ENCODE peak calls at places on chromosomes 16 and 17, in eight cellular contexts. G, J, N, H, F, L, X and C are unnamed samples.

GRCh38 chr17:60664022-60664421 is 13.6 kb upstream of the BCAS3 start:
- DNase-seq in G (no peak), J (peak; percentile 21), N (no peak), H (no peak), F (no peak), L (no peak), X (peak; percentile 49), C (no peak)

GRCh38 chr17:9307313-9307998 is 268.2 kb downstream of the STX8 start:
- DNase-seq in G (no peak), J (peak; percentile 28), N (no peak), H (no peak), F (no peak), L (no peak), X (no peak), C (no peak)

GRCh38 chr17:41334385-41334784 is 16.2 kb downstream of the KRT33A start:
- DNase-seq in G (no peak), J (no peak), N (no peak), H (no peak), F (no peak), L (no peak), X (no peak), C (no peak)

GRCh38 chr17:17492562-17492961 is 3.6 kb downstream of the RASD1 start:
- DNase-seq in G (no peak), J (no peak), N (no peak), H (no peak), F (no peak), L (no peak), X (no peak), C (no peak)

GRCh38 chr17:74972107-74972972 is at the start of gene HID1:
- DNase-seq in G (peak; percentile 82), J (no peak), N (peak; percentile 44), H (no peak), F (peak; percentile 95), L (peak; percentile 81), X (no peak), C (peak; percentile 86)

GRCh38 chr16:87380875-87381274 is 2.7 kb downstream of the FBXO31 start:
- DNase-seq in G (no peak), J (peak; percentile 44), N (no peak), H (no peak), F (no peak), L (no peak), X (no peak), C (no peak)

GRCh38 chr17:67528751-67529436 is 151.8 kb downstream of the PITPNC1 start:
- DNase-seq in G (peak; percentile 64), J (peak; percentile 75), N (no peak), H (no peak), F (peak; percentile 96), L (peak; percentile 63), X (peak; percentile 65), C (no peak)

GRCh38 chr16:23016372-23016771 is 132.9 kb downstream of the USP31 start:
- DNase-seq in G (no peak), J (no peak), N (no peak), H (no peak), F (no peak), L (peak; percentile 54), X (no peak), C (no peak)

GRCh38 chr16:52052818-52053217 is 494.1 kb downstream of the TOX3 start:
- DNase-seq in G (no peak), J (no peak), N (no peak), H (no peak), F (no peak), L (no peak), X (no peak), C (no peak)

GRCh38 chr17:14209215-14209614 is 27.4 kb downstream of the CDRT15 start:
- DNase-seq in G (no peak), J (no peak), N (no peak), H (no peak), F (no peak), L (no peak), X (no peak), C (no peak)

GRCh38 chr17:74840989-74841666 is 18.6 kb downstream of the GRIN2C start:
- DNase-seq in G (no peak), J (peak; percentile 49), N (no peak), H (peak; percentile 64), F (peak; percentile 56), L (peak; percentile 49), X (no peak), C (no peak)

GRCh38 chr16:90046122-90046970 is 27.1 kb upstream of the DBNDD1 start:
- DNase-seq in G (no peak), J (no peak), N (no peak), H (no peak), F (no peak), L (no peak), X (no peak), C (peak; percentile 13)

GRCh38 chr16:2825049-2825742 is 4.9 kb upstream of the ZG16B start:
- DNase-seq in G (no peak), J (no peak), N (no peak), H (no peak), F (no peak), L (no peak), X (no peak), C (no peak)

GRCh38 chr17:517181-517580 is 164.6 kb upstream of the RPH3AL start:
- DNase-seq in G (no peak), J (no peak), N (no peak), H (no peak), F (no peak), L (no peak), X (no peak), C (no peak)

GRCh38 chr17:9386401-9386800 is 189.2 kb downstream of the STX8 start:
- DNase-seq in G (no peak), J (peak; percentile 24), N (no peak), H (no peak), F (no peak), L (peak; percentile 28), X (no peak), C (no peak)

GRCh38 chr17:56943505-56944125 is 17.2 kb downstream of the COIL start:
- DNase-seq in G (no peak), J (peak; percentile 14), N (no peak), H (no peak), F (no peak), L (no peak), X (no peak), C (no peak)

GRCh38 chr16:12027558-12027957 is 51.0 kb downstream of the SNX29 start:
- DNase-seq in G (no peak), J (no peak), N (no peak), H (no peak), F (no peak), L (no peak), X (no peak), C (no peak)

GRCh38 chr17:31417051-31417792 is 25.7 kb downstream of the RAB11FIP4 start:
- DNase-seq in G (no peak), J (no peak), N (no peak), H (no peak), F (no peak), L (no peak), X (no peak), C (no peak)

GRCh38 chr16:81376880-81377279 is 62.1 kb downstream of the GAN start:
- DNase-seq in G (no peak), J (peak; percentile 10), N (peak; percentile 0), H (no peak), F (no peak), L (no peak), X (no peak), C (no peak)

GRCh38 chr16:50831751-50832150 is 89.9 kb downstream of the CYLD start:
- DNase-seq in G (no peak), J (no peak), N (no peak), H (no peak), F (no peak), L (no peak), X (no peak), C (no peak)